ENCODE peak calls at places on chromosomes 1 and 21, in nine cellular contexts. One of them, this sample, is unnamed.

GRCh38 chr1:1333551-1334241 is 2.6 kb downstream of the TAS1R3 start:
- DNase-seq in neural progenitor cell: no peak
- DNase-seq in ovary: no peak
- DNase-seq in HCT116: no peak
- DNase-seq in psoas muscle: peak; percentile 78
- DNase-seq in tibial artery: no peak
- DNase-seq in PC-3: no peak
- DNase-seq in mammary epithelial cell: no peak
- DNase-seq in heart left ventricle: no peak
- DNase-seq in this sample: no peak

GRCh38 chr1:186982116-186982515 is 153.4 kb downstream of the PLA2G4A start:
- DNase-seq in PC-3: no peak
- DNase-seq in neural progenitor cell: no peak
- DNase-seq in tibial artery: no peak
- DNase-seq in HCT116: no peak
- DNase-seq in heart left ventricle: no peak
- DNase-seq in psoas muscle: no peak
- DNase-seq in ovary: no peak
- DNase-seq in mammary epithelial cell: no peak
- DNase-seq in this sample: no peak

GRCh38 chr1:19468397-19468956 is 16.9 kb downstream of the CAPZB start:
- DNase-seq in mammary epithelial cell: no peak
- DNase-seq in neural progenitor cell: no peak
- DNase-seq in PC-3: no peak
- DNase-seq in psoas muscle: no peak
- DNase-seq in tibial artery: no peak
- DNase-seq in ovary: no peak
- DNase-seq in heart left ventricle: peak; percentile 48
- DNase-seq in HCT116: no peak
- DNase-seq in this sample: peak; percentile 49

GRCh38 chr1:200302192-200302892 is 107.5 kb downstream of the ZNF281 start:
- DNase-seq in tibial artery: no peak
- DNase-seq in mammary epithelial cell: peak; percentile 34
- DNase-seq in ovary: no peak
- DNase-seq in PC-3: peak; percentile 67
- DNase-seq in psoas muscle: no peak
- DNase-seq in heart left ventricle: peak; percentile 19
- DNase-seq in neural progenitor cell: peak; percentile 42
- DNase-seq in HCT116: no peak
- DNase-seq in this sample: peak; percentile 49

GRCh38 chr1:28565726-28566125 is 12.8 kb downstream of the TRNAU1AP start:
- DNase-seq in mammary epithelial cell: no peak
- DNase-seq in heart left ventricle: no peak
- DNase-seq in HCT116: no peak
- DNase-seq in tibial artery: no peak
- DNase-seq in neural progenitor cell: no peak
- DNase-seq in PC-3: no peak
- DNase-seq in ovary: no peak
- DNase-seq in psoas muscle: no peak
- DNase-seq in this sample: no peak

GRCh38 chr1:5480306-5480705 is 511.9 kb downstream of the NPHP4 start:
- DNase-seq in ovary: no peak
- DNase-seq in neural progenitor cell: no peak
- DNase-seq in mammary epithelial cell: no peak
- DNase-seq in HCT116: no peak
- DNase-seq in heart left ventricle: no peak
- DNase-seq in psoas muscle: no peak
- DNase-seq in PC-3: no peak
- DNase-seq in tibial artery: no peak
- DNase-seq in this sample: no peak

GRCh38 chr1:50416553-50417453 is 6.4 kb downstream of the DMRTA2 start:
- DNase-seq in PC-3: no peak
- DNase-seq in mammary epithelial cell: no peak
- DNase-seq in heart left ventricle: no peak
- DNase-seq in ovary: no peak
- DNase-seq in neural progenitor cell: peak; percentile 61
- DNase-seq in psoas muscle: no peak
- DNase-seq in HCT116: no peak
- DNase-seq in tibial artery: no peak
- DNase-seq in this sample: no peak

GRCh38 chr1:163528710-163529348 is 207.1 kb downstream of the NUF2 start:
- DNase-seq in psoas muscle: no peak
- DNase-seq in neural progenitor cell: peak; percentile 13
- DNase-seq in HCT116: peak; percentile 13
- DNase-seq in PC-3: peak; percentile 67
- DNase-seq in mammary epithelial cell: peak; percentile 5
- DNase-seq in ovary: no peak
- DNase-seq in tibial artery: no peak
- DNase-seq in heart left ventricle: no peak
- DNase-seq in this sample: no peak

GRCh38 chr21:31908106-31909031 is 35.5 kb downstream of the HUNK start:
- DNase-seq in psoas muscle: no peak
- DNase-seq in PC-3: peak; percentile 62
- DNase-seq in mammary epithelial cell: no peak
- DNase-seq in tibial artery: no peak
- DNase-seq in heart left ventricle: no peak
- DNase-seq in HCT116: no peak
- DNase-seq in ovary: peak; percentile 34
- DNase-seq in neural progenitor cell: peak; percentile 24
- DNase-seq in this sample: no peak

GRCh38 chr21:18356801-18357200 is 46.8 kb downstream of the TMPRSS15 start:
- DNase-seq in mammary epithelial cell: no peak
- DNase-seq in neural progenitor cell: no peak
- DNase-seq in tibial artery: no peak
- DNase-seq in psoas muscle: no peak
- DNase-seq in heart left ventricle: no peak
- DNase-seq in ovary: no peak
- DNase-seq in PC-3: no peak
- DNase-seq in HCT116: no peak
- DNase-seq in this sample: no peak

GRCh38 chr1:19720973-19721372 is 56.3 kb downstream of the HTR6 start:
- DNase-seq in mammary epithelial cell: no peak
- DNase-seq in psoas muscle: no peak
- DNase-seq in PC-3: no peak
- DNase-seq in heart left ventricle: no peak
- DNase-seq in tibial artery: no peak
- DNase-seq in ovary: no peak
- DNase-seq in HCT116: no peak
- DNase-seq in neural progenitor cell: no peak
- DNase-seq in this sample: no peak

GRCh38 chr1:235002706-235003300 is 125.8 kb downstream of the TOMM20 start:
- DNase-seq in psoas muscle: no peak
- DNase-seq in tibial artery: no peak
- DNase-seq in neural progenitor cell: no peak
- DNase-seq in mammary epithelial cell: no peak
- DNase-seq in heart left ventricle: no peak
- DNase-seq in ovary: no peak
- DNase-seq in HCT116: no peak
- DNase-seq in PC-3: no peak
- DNase-seq in this sample: no peak

GRCh38 chr1:21293537-21294265 is 3.4 kb upstream of the ECE1 start:
- DNase-seq in PC-3: no peak
- DNase-seq in heart left ventricle: no peak
- DNase-seq in neural progenitor cell: no peak
- DNase-seq in psoas muscle: no peak
- DNase-seq in mammary epithelial cell: no peak
- DNase-seq in HCT116: no peak
- DNase-seq in tibial artery: no peak
- DNase-seq in ovary: no peak
- DNase-seq in this sample: peak; percentile 38

GRCh38 chr1:20584890-20585289 is 4.0 kb upstream of the CDA start:
- DNase-seq in mammary epithelial cell: peak; percentile 69
- DNase-seq in HCT116: no peak
- DNase-seq in ovary: no peak
- DNase-seq in neural progenitor cell: no peak
- DNase-seq in tibial artery: no peak
- DNase-seq in PC-3: peak; percentile 54
- DNase-seq in psoas muscle: no peak
- DNase-seq in heart left ventricle: no peak
- DNase-seq in this sample: no peak

GRCh38 chr1:203112451-203112850 is 15.1 kb upstream of the ADORA1 start:
- DNase-seq in HCT116: no peak
- DNase-seq in psoas muscle: no peak
- DNase-seq in neural progenitor cell: no peak
- DNase-seq in tibial artery: no peak
- DNase-seq in PC-3: no peak
- DNase-seq in mammary epithelial cell: no peak
- DNase-seq in heart left ventricle: no peak
- DNase-seq in ovary: no peak
- DNase-seq in this sample: no peak

GRCh38 chr1:161096015-161096414 is 2.1 kb upstream of the KLHDC9 start:
- DNase-seq in neural progenitor cell: no peak
- DNase-seq in mammary epithelial cell: no peak
- DNase-seq in ovary: no peak
- DNase-seq in PC-3: no peak
- DNase-seq in HCT116: no peak
- DNase-seq in tibial artery: no peak
- DNase-seq in psoas muscle: peak; percentile 7
- DNase-seq in heart left ventricle: no peak
- DNase-seq in this sample: no peak

DNA sequence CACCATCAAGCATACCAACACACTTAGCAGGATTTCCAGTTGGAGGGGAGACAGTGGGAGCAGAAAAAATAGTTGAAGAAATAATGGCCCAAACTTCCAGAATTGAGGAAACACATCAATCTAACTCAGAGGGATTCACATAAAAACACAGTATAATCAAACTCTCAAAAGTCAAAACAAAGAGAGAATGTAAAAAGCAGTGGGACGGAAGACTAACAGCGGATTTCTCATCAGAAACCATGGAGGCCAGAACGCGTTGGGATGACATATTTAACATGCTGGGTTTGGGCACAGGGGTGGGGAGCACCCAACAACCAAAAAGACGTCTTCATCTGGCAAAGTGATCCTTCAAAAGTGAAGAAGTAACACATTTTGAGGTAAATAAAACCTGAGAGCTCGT is 7.0 kb upstream of the KRTAP10-9 start:
- DNase-seq in psoas muscle: no peak
- DNase-seq in neural progenitor cell: no peak
- DNase-seq in ovary: no peak
- DNase-seq in mammary epithelial cell: no peak
- DNase-seq in PC-3: no peak
- DNase-seq in heart left ventricle: no peak
- DNase-seq in HCT116: no peak
- DNase-seq in tibial artery: no peak
- DNase-seq in this sample: no peak
- H3K9me3 ChIP-seq in psoas muscle: peaks cover 14% of the 10 kb centered on the region
- H3K9me3 ChIP-seq in neural progenitor cell: peaks cover 13% of the 10 kb centered on the region
- H3K9me3 ChIP-seq in ovary: peaks cover 5% of the 10 kb centered on the region
- H3K9me3 ChIP-seq in mammary epithelial cell: no peaks in the 10 kb centered on the region
- H3K9me3 ChIP-seq in PC-3: peaks cover 13% of the 10 kb centered on the region
- H3K9me3 ChIP-seq in heart left ventricle: peaks cover 22% of the 10 kb centered on the region
- H3K9me3 ChIP-seq in HCT116: peaks cover 13% of the 10 kb centered on the region
- H3K9me3 ChIP-seq in tibial artery: peaks cover 3% of the 10 kb centered on the region
- H3K9me3 ChIP-seq in this sample: peaks cover 4% of the 10 kb centered on the region

GRCh38 chr21:26918318-26919065 is 48.4 kb downstream of the ADAMTS5 start:
- DNase-seq in mammary epithelial cell: no peak
- DNase-seq in heart left ventricle: no peak
- DNase-seq in psoas muscle: no peak
- DNase-seq in PC-3: peak; percentile 59
- DNase-seq in tibial artery: no peak
- DNase-seq in ovary: no peak
- DNase-seq in neural progenitor cell: no peak
- DNase-seq in HCT116: no peak
- DNase-seq in this sample: no peak

GRCh38 chr21:26925636-26926035 is 41.3 kb downstream of the ADAMTS5 start:
- DNase-seq in PC-3: no peak
- DNase-seq in mammary epithelial cell: no peak
- DNase-seq in psoas muscle: no peak
- DNase-seq in HCT116: no peak
- DNase-seq in tibial artery: no peak
- DNase-seq in neural progenitor cell: no peak
- DNase-seq in ovary: no peak
- DNase-seq in heart left ventricle: no peak
- DNase-seq in this sample: no peak

GRCh38 chr21:26925122-26925521 is 41.8 kb downstream of the ADAMTS5 start:
- DNase-seq in neural progenitor cell: no peak
- DNase-seq in ovary: no peak
- DNase-seq in tibial artery: no peak
- DNase-seq in PC-3: no peak
- DNase-seq in HCT116: no peak
- DNase-seq in psoas muscle: no peak
- DNase-seq in mammary epithelial cell: no peak
- DNase-seq in heart left ventricle: no peak
- DNase-seq in this sample: no peak

GRCh38 chr21:26920055-26920454 is 46.8 kb downstream of the ADAMTS5 start:
- DNase-seq in tibial artery: no peak
- DNase-seq in ovary: no peak
- DNase-seq in PC-3: no peak
- DNase-seq in HCT116: no peak
- DNase-seq in neural progenitor cell: no peak
- DNase-seq in heart left ventricle: no peak
- DNase-seq in mammary epithelial cell: no peak
- DNase-seq in psoas muscle: no peak
- DNase-seq in this sample: no peak

GRCh38 chr21:26923986-26924385 is 42.9 kb downstream of the ADAMTS5 start:
- DNase-seq in tibial artery: no peak
- DNase-seq in PC-3: no peak
- DNase-seq in neural progenitor cell: no peak
- DNase-seq in mammary epithelial cell: no peak
- DNase-seq in ovary: no peak
- DNase-seq in psoas muscle: no peak
- DNase-seq in HCT116: no peak
- DNase-seq in heart left ventricle: no peak
- DNase-seq in this sample: no peak
- H3K9me3 ChIP-seq in tibial artery: no peaks in the 10 kb centered on the region
- H3K9me3 ChIP-seq in PC-3: no peaks in the 10 kb centered on the region
- H3K9me3 ChIP-seq in neural progenitor cell: no peaks in the 10 kb centered on the region
- H3K9me3 ChIP-seq in mammary epithelial cell: no peaks in the 10 kb centered on the region
- H3K9me3 ChIP-seq in ovary: no peaks in the 10 kb centered on the region
- H3K9me3 ChIP-seq in psoas muscle: no peaks in the 10 kb centered on the region
- H3K9me3 ChIP-seq in HCT116: peaks cover 32% of the 10 kb centered on the region
- H3K9me3 ChIP-seq in heart left ventricle: no peaks in the 10 kb centered on the region
- H3K9me3 ChIP-seq in this sample: no peaks in the 10 kb centered on the region

GRCh38 chr1:79457825-79458224 is 451.3 kb upstream of the ADGRL4 start:
- DNase-seq in neural progenitor cell: no peak
- DNase-seq in PC-3: no peak
- DNase-seq in heart left ventricle: no peak
- DNase-seq in mammary epithelial cell: no peak
- DNase-seq in psoas muscle: no peak
- DNase-seq in tibial artery: no peak
- DNase-seq in HCT116: no peak
- DNase-seq in ovary: no peak
- DNase-seq in this sample: no peak
- H3K9me3 ChIP-seq in neural progenitor cell: no peaks in the 10 kb centered on the region
- H3K9me3 ChIP-seq in PC-3: no peaks in the 10 kb centered on the region
- H3K9me3 ChIP-seq in heart left ventricle: no peaks in the 10 kb centered on the region
- H3K9me3 ChIP-seq in mammary epithelial cell: no peaks in the 10 kb centered on the region
- H3K9me3 ChIP-seq in psoas muscle: no peaks in the 10 kb centered on the region
- H3K9me3 ChIP-seq in tibial artery: no peaks in the 10 kb centered on the region
- H3K9me3 ChIP-seq in HCT116: no peaks in the 10 kb centered on the region
- H3K9me3 ChIP-seq in ovary: no peaks in the 10 kb centered on the region
- H3K9me3 ChIP-seq in this sample: no peaks in the 10 kb centered on the region

DNA sequence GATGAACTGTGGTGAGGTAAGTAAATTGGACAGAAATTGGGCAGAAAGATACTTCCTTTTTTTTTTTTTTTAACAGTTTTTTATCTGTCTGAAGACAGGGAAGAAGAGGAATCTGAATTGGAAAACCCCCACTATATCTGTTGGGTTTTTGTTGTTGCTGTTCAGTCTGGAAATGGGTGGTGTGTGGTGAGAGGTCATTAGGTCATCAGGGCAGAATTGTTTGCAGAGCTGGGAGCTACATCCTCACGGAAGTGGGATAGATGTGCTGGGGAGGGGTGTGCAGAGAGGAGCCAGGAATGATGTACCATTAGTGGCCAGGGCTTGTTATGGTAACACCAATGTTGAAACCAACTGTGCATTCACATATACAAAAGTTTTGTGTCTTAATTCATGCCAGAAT is 12.3 kb downstream of the USP25 start:
- DNase-seq in HCT116: no peak
- DNase-seq in ovary: no peak
- DNase-seq in neural progenitor cell: peak; percentile 15
- DNase-seq in heart left ventricle: no peak
- DNase-seq in PC-3: no peak
- DNase-seq in mammary epithelial cell: no peak
- DNase-seq in psoas muscle: no peak
- DNase-seq in tibial artery: no peak
- DNase-seq in this sample: no peak
- H3K9me3 ChIP-seq in HCT116: no peaks in the 10 kb centered on the region
- H3K9me3 ChIP-seq in ovary: no peaks in the 10 kb centered on the region
- H3K9me3 ChIP-seq in neural progenitor cell: no peaks in the 10 kb centered on the region
- H3K9me3 ChIP-seq in heart left ventricle: no peaks in the 10 kb centered on the region
- H3K9me3 ChIP-seq in PC-3: no peaks in the 10 kb centered on the region
- H3K9me3 ChIP-seq in mammary epithelial cell: no peaks in the 10 kb centered on the region
- H3K9me3 ChIP-seq in psoas muscle: no peaks in the 10 kb centered on the region
- H3K9me3 ChIP-seq in tibial artery: no peaks in the 10 kb centered on the region
- H3K9me3 ChIP-seq in this sample: no peaks in the 10 kb centered on the region